ENCODE peak calls at places on chromosomes 12 and 14, in nine cellular contexts. J is HS-5; U is effector CD4-positive, alpha-beta T cell; M is T follicular helper cell; K is heart right ventricle; F is NCI-H2081; Z is NCI-H1092; C is RCC 7860; S is stimulated activated CD4-positive, alpha-beta T cell treated with anti-CD3 and anti-CD28 coated beads, Interleukin-4, amount 100 ng/mL, for 48 hours. H is an unnamed sample.

GRCh38 chr14:72643317-72643801 is 250.5 kb downstream of the DPF3 start:
- DNase-seq in F (no peak), Z (no peak), K (no peak), S (no peak), C (peak), M (no peak), U (no peak), J (peak), H (no peak)

GRCh38 chr12:5276327-5276880 is 155.5 kb upstream of the NTF3 start:
- DNase-seq in J (no peak), U (no peak), S (no peak), K (no peak), M (no peak), F (peak), C (no peak), Z (no peak), H (no peak)

GRCh38 chr12:59408431-59408830 is 187.4 kb upstream of the SLC16A7 start:
- DNase-seq in Z (no peak), C (no peak), S (no peak), M (no peak), J (peak), U (no peak), K (no peak), F (no peak), H (no peak)

GRCh38 chr12:14201291-14201690 is 164.2 kb upstream of the ATF7IP start:
- DNase-seq in J (no peak), K (no peak), Z (no peak), M (no peak), F (no peak), S (no peak), C (no peak), U (no peak), H (no peak)

GRCh38 chr12:52335598-52336262 is 14.5 kb upstream of the KRT83 start:
- DNase-seq in C (no peak), M (no peak), S (no peak), K (no peak), Z (peak), J (no peak), F (peak), U (no peak), H (no peak)

GRCh38 chr12:6858796-6859195 is 6.8 kb downstream of the USP5 start:
- DNase-seq in M (no peak), C (no peak), S (no peak), K (no peak), J (no peak), F (no peak), U (no peak), Z (no peak), H (no peak)

GRCh38 chr14:69636051-69636639 is 24.7 kb downstream of the SUSD6 start:
- DNase-seq in F (peak), S (no peak), U (no peak), M (no peak), J (no peak), C (no peak), Z (peak), K (no peak), H (no peak)

GRCh38 chr14:56552615-56553014 is 27.0 kb upstream of the TMEM260 start:
- DNase-seq in K (no peak), F (no peak), C (no peak), J (no peak), M (no peak), Z (no peak), U (no peak), S (no peak), H (no peak)

GRCh38 chr12:51341259-51342007 is 5.0 kb downstream of the CELA1 start:
- DNase-seq in M (peak), C (peak), F (peak), U (peak), S (peak), K (no peak), Z (peak), J (peak), H (peak)

GRCh38 chr12:49041036-49041880 is 19.3 kb downstream of the KMT2D start:
- DNase-seq in F (no peak), U (no peak), M (no peak), C (no peak), Z (no peak), S (no peak), K (peak), J (no peak), H (no peak)

GRCh38 chr12:51247523-51248206 is 9.0 kb downstream of the DAZAP2 start:
- DNase-seq in U (no peak), M (no peak), C (no peak), K (no peak), S (no peak), F (no peak), Z (peak), J (no peak), H (no peak)

GRCh38 chr12:10965511-10965910 is 21.2 kb downstream of the TAS2R50 start:
- DNase-seq in K (no peak), U (no peak), S (no peak), J (no peak), C (no peak), Z (no peak), F (no peak), M (no peak), H (no peak)

GRCh38 chr14:43483415-43483814 is 1023.7 kb downstream of the FSCB start:
- DNase-seq in K (no peak), Z (no peak), C (no peak), F (no peak), S (no peak), J (no peak), U (no peak), M (no peak), H (no peak)

GRCh38 chr12:3533703-3534386 is 42.8 kb downstream of the PRMT8 start:
- DNase-seq in U (no peak), J (no peak), Z (peak), M (no peak), S (no peak), F (no peak), K (peak), C (no peak), H (no peak)

GRCh38 chr14:44777567-44777966 is 184.2 kb downstream of the KLHL28 start:
- DNase-seq in C (no peak), S (no peak), J (no peak), U (no peak), M (no peak), K (no peak), Z (no peak), F (no peak), H (no peak)

GRCh38 chr14:93045211-93045674 is 70.5 kb downstream of the ITPK1 start:
- DNase-seq in U (no peak), S (no peak), K (no peak), F (no peak), M (no peak), Z (no peak), J (no peak), C (peak), H (no peak)

GRCh38 chr14:96538663-96539317 is 36.6 kb downstream of the PAPOLA start:
- DNase-seq in S (no peak), F (no peak), C (peak), Z (no peak), K (no peak), M (no peak), J (no peak), U (no peak), H (no peak)

GRCh38 chr12:123149088-123149827 is 1.6 kb downstream of the PITPNM2 start:
- DNase-seq in Z (no peak), M (no peak), C (no peak), F (no peak), U (no peak), K (no peak), S (no peak), J (no peak), H (no peak)

GRCh38 chr12:14384783-14385638 is 19.5 kb downstream of the ATF7IP start:
- DNase-seq in Z (peak), J (no peak), M (peak), K (no peak), S (peak), C (peak), U (peak), F (peak), H (peak)

GRCh38 chr14:78342879-78343278 is 172.7 kb downstream of the NRXN3 start:
- DNase-seq in C (no peak), U (no peak), K (no peak), Z (no peak), M (no peak), S (no peak), J (no peak), F (no peak), H (no peak)

GRCh38 chr14:69880051-69880487 is 853 bp downstream of the SMOC1 start:
- DNase-seq in C (no peak), S (no peak), J (no peak), F (peak), M (no peak), Z (no peak), U (no peak), K (no peak), H (peak)

GRCh38 chr14:100504372-100505078 is 82.7 kb downstream of the BEGAIN start:
- DNase-seq in Z (no peak), K (no peak), C (peak), F (no peak), U (no peak), S (no peak), M (no peak), J (peak), H (no peak)

GRCh38 chr12:31506907-31507306 is 84.0 kb downstream of the DENND5B start:
- DNase-seq in U (no peak), F (no peak), Z (no peak), J (peak), M (no peak), K (no peak), C (no peak), S (no peak), H (no peak)

GRCh38 chr12:15289192-15289591 is 33.1 kb upstream of the PTPRO start:
- DNase-seq in M (no peak), C (no peak), J (no peak), Z (no peak), U (no peak), K (no peak), S (no peak), F (no peak), H (no peak)

GRCh38 chr12:40382217-40382616 is 157.4 kb downstream of the LRRK2 start:
- DNase-seq in Z (no peak), U (no peak), C (no peak), M (no peak), F (no peak), J (no peak), S (no peak), K (no peak), H (no peak)

GRCh38 chr12:63103489-63104131 is 47.4 kb downstream of the AVPR1A start:
- DNase-seq in M (no peak), S (no peak), K (no peak), F (peak), Z (no peak), C (peak), U (no peak), J (no peak), H (peak)

GRCh38 chr14:94677747-94678146 is 65.6 kb downstream of the SERPINA3 start:
- DNase-seq in J (no peak), S (no peak), F (no peak), M (no peak), Z (no peak), C (no peak), U (no peak), K (no peak), H (no peak)

GRCh38 chr12:11882301-11883019 is 188.3 kb upstream of the BCL2L14 start:
- DNase-seq in F (no peak), J (no peak), U (no peak), Z (no peak), K (no peak), C (peak), M (no peak), S (no peak), H (no peak)

GRCh38 chr14:31954991-31955390 is 122.1 kb upstream of the ARHGAP5 start:
- DNase-seq in K (no peak), F (no peak), S (no peak), Z (no peak), J (no peak), U (no peak), C (no peak), M (no peak), H (no peak)

GRCh38 chr12:11822071-11822818 is 172.8 kb downstream of the ETV6 start:
- DNase-seq in J (no peak), M (peak), U (peak), K (no peak), S (peak), C (peak), Z (no peak), F (peak), H (no peak)

GRCh38 chr12:33514893-33515292 is 75.3 kb upstream of the SYT10 start:
- DNase-seq in M (no peak), C (no peak), K (no peak), F (no peak), U (no peak), Z (no peak), J (no peak), S (no peak), H (no peak)

H was measured in HEK293T.